ENCODE peak calls at places on chromosomes 4 and X, in seven cellular contexts. N, P, T, M, B, V and Q are unnamed samples.
A peak's percentile ranks its signal among the peaks of the same experiment; 100 is the strongest.

GRCh38 chr4:127809173-127809800 is 27.2 kb downstream of the HSPA4L start:
- DNase-seq in T (no peak), V (no peak), M (no peak), P (peak; percentile 16), B (no peak), N (no peak), Q (no peak)

GRCh38 chr4:26896636-26897035 is 36.0 kb downstream of the STIM2 start:
- DNase-seq in N (no peak), V (no peak), B (no peak), P (peak; percentile 4), M (no peak), T (no peak), Q (no peak)

GRCh38 chr4:140928880-140929279 is 172.7 kb upstream of the TBC1D9 start:
- DNase-seq in N (no peak), B (no peak), M (no peak), P (peak; percentile 68), T (no peak), V (no peak), Q (no peak)

GRCh38 chr4:153233761-153234371 is 29.6 kb downstream of the TRIM2 start:
- DNase-seq in B (peak; percentile 49), N (no peak), P (peak; percentile 95), M (peak; percentile 84), V (no peak), T (no peak), Q (peak; percentile 46)

GRCh38 chr4:113878718-113879117 is 100.7 kb downstream of the ARSJ start:
- DNase-seq in T (no peak), P (peak; percentile 39), M (no peak), N (no peak), B (no peak), V (no peak), Q (no peak)

GRCh38 chr4:54898941-54899340 is 226.5 kb downstream of the KDR start:
- DNase-seq in B (no peak), V (no peak), M (no peak), P (no peak), N (no peak), T (no peak), Q (no peak)

GRCh38 chrX:138886769-138887168 is 175.3 kb upstream of the FGF13 start:
- DNase-seq in V (no peak), N (no peak), P (peak; percentile 12), B (no peak), M (no peak), T (no peak), Q (no peak)

GRCh38 chrX:49186125-49187027 is at the start of gene PRICKLE3:
- DNase-seq in N (peak; percentile 93), T (peak; percentile 84), M (no peak), V (peak; percentile 84), P (peak; percentile 77), B (peak; percentile 86), Q (peak; percentile 69)

GRCh38 chrX:51332188-51332942 is at the start of gene NUDT10:
- DNase-seq in N (peak; percentile 83), P (peak; percentile 45), B (no peak), M (no peak), V (peak; percentile 12), T (peak; percentile 16), Q (no peak)

GRCh38 chr4:10521386-10521785 is 64.2 kb upstream of the ZNF518B start:
- DNase-seq in P (no peak), N (no peak), V (no peak), B (no peak), T (no peak), M (no peak), Q (no peak)

GRCh38 chr4:142840516-142841123 is 5.5 kb downstream of the INPP4B start:
- DNase-seq in T (no peak), V (no peak), N (no peak), P (peak; percentile 75), B (no peak), M (no peak), Q (peak; percentile 31)

GRCh38 chr4:110190249-110190648 is 8.2 kb downstream of the ELOVL6 start:
- DNase-seq in T (no peak), N (no peak), B (no peak), M (no peak), P (no peak), V (no peak), Q (no peak)

GRCh38 chrX:108362026-108362425 is 76.2 kb downstream of the COL4A6 start:
- DNase-seq in T (no peak), V (no peak), N (no peak), P (no peak), M (no peak), B (no peak), Q (peak; percentile 60)

GRCh38 chr4:157115613-157116340 is 39.8 kb downstream of the GLRB start:
- DNase-seq in M (peak; percentile 19), T (no peak), P (peak; percentile 81), V (no peak), B (no peak), N (no peak), Q (no peak)

GRCh38 chrX:154358011-154358410 is 16.4 kb downstream of the FLNA start:
- DNase-seq in T (no peak), M (no peak), P (no peak), V (no peak), B (no peak), N (no peak), Q (no peak)
- H3K27ac ChIP-seq in T (no peak overlapping the region), M (no peak overlapping the region), P (no peak overlapping the region), V (no peak overlapping the region), B (peak overlapping the region; percentile 29), N (no peak overlapping the region), Q (no peak overlapping the region)

GRCh38 chr4:108834787-108835384 is 72.0 kb upstream of the ETNPPL start:
- DNase-seq in P (peak; percentile 85), V (no peak), T (no peak), N (no peak), M (no peak), B (no peak), Q (peak; percentile 43)
- H3K4me1 ChIP-seq in P (peaks cover 29% of the 10 kb centered on the region), V (no peaks in the 10 kb centered on the region), T (no peaks in the 10 kb centered on the region), N (no peaks in the 10 kb centered on the region), M (peaks cover 9% of the 10 kb centered on the region), B (no peaks in the 10 kb centered on the region), Q (peaks cover 2% of the 10 kb centered on the region)

GRCh38 chrX:129759576-129760061 is 20.1 kb upstream of the SASH3 start:
- DNase-seq in M (no peak), P (peak; percentile 53), B (peak; percentile 54), V (no peak), N (no peak), T (no peak), Q (peak; percentile 43)

GRCh38 chrX:129760981-129761380 is 18.8 kb upstream of the SASH3 start:
- DNase-seq in N (no peak), P (no peak), T (no peak), B (no peak), V (no peak), M (no peak), Q (no peak)

GRCh38 chrX:129761596-129761995 is 18.2 kb upstream of the SASH3 start:
- DNase-seq in P (no peak), N (no peak), V (no peak), M (no peak), T (no peak), B (no peak), Q (no peak)

GRCh38 chrX:129762448-129762847 is 17.3 kb upstream of the SASH3 start:
- DNase-seq in M (no peak), V (no peak), P (no peak), N (no peak), T (no peak), B (no peak), Q (no peak)

DNA sequence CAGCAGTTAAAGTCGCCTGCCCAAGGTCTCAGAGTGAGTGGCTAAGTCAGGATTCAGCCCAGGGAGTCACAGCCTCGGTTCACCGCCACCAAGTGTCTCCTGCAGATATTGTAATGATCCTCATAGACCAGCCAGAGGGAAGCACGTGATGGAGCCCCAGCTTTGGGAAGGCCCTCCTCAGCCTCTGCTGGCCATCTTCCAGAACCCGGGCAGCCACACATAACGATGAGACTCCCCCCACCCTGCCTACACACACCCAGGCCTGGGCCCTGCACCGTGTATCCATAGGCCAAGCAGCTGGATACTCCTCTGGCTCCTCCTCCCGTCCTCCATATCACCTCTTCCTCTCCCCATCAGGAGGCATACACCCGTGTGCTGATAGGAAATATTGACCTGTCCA is 19.6 kb upstream of the SASH3 start:
- DNase-seq in V (no peak), T (no peak), P (no peak), B (no peak), M (no peak), N (no peak), Q (no peak)
- H3K36me3 ChIP-seq in V (no peaks in the 10 kb centered on the region), T (no peaks in the 10 kb centered on the region), P (no peaks in the 10 kb centered on the region), B (no peaks in the 10 kb centered on the region), M (no peaks in the 10 kb centered on the region), N (no peaks in the 10 kb centered on the region), Q (peaks cover 2% of the 10 kb centered on the region)

DNA sequence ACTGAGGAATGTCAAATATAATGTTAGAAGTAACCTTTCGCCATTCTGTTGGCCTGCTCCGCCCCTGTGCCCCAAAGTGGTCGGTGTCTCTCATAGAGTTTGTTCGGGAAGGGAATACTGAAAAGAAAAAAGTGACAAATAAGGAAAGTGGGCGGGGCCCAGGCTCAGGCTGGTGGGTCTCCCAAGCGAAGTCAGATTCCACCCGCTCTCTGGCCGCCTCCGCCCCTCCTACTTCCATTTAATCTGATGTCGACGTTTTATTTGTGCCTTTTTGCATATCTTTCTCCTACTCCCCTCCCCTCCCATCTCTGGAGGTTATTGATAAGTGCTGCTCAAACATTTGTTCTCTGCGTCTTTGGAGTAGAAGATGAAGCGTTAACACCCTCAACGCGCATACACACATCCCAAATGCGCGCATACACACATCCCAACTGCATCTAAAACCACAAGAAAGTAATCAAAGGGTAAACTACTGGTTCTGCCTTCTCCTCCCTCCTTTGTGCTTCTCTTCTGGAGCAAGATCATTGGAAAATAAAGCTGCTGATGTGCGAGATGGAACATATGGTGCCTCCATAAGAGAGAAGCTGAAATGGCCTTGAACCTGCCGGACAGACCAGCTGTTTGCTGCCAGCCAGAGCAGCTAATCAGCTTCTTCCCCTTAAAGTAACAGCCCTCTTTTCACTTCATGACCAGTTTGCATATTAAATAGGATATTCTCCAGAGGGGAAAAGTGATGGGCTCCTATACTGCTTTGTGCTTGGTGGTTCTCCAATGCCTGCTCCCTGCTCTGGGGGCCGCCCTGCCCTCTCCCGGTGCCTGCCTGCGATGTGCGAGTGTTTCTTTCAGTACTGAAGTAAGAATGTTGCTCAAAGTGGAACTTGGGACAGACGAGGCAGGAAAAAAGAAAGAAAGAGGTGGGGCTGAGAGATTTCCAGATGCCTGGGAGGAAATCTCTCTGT is 3.1 kb downstream of the MAMLD1 start:
- DNase-seq in V (peak; percentile 44), P (peak; percentile 66), B (no peak), T (peak; percentile 37), N (peak; percentile 83), M (no peak), Q (no peak)
- H3K27ac ChIP-seq in V (peak overlapping the region; percentile 64), P (peak overlapping the region; percentile 90), B (peak overlapping the region; percentile 87), T (peak overlapping the region; percentile 84), N (peak overlapping the region; percentile 79), M (no peak overlapping the region), Q (no peak overlapping the region)

DNA sequence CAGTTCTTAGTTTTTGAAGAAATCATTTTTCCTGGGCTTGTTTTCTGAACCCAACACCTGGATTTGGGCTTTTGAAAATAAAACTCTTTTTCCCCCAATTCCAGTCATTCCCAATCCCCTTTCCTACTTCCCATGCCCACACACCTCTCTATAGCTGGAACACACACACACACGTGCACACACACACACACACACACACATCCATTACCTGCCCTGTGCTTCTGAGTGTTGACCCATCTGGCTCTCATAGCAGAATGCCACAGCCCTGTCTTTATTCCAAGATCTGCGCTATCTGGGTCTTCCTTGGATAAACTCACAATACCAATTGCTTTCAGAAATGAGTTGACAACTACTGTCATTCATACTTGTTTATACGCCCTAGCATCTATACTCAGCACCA is 54.9 kb upstream of the C4orf54 start:
- DNase-seq in T (no peak), M (no peak), N (no peak), P (no peak), V (no peak), B (no peak), Q (no peak)
- H3K4me1 ChIP-seq in T (no peaks in the 10 kb centered on the region), M (peaks cover 31% of the 10 kb centered on the region), N (peaks cover 1% of the 10 kb centered on the region), P (no peaks in the 10 kb centered on the region), V (peaks cover 31% of the 10 kb centered on the region), B (no peaks in the 10 kb centered on the region), Q (peaks cover 3% of the 10 kb centered on the region)